ENCODE peak calls at places on chromosomes 7 and 10, in six cellular contexts. One of them, this sample, is unnamed.

GRCh38 chr7:25647872-25648271 is 419.6 kb upstream of the NPVF start:
- DNase-seq in HCT116: no peak
- DNase-seq in GM12878: no peak
- DNase-seq in H1: no peak
- DNase-seq in K562: no peak
- DNase-seq in HepG2: no peak
- DNase-seq in this sample: no peak

GRCh38 chr10:56346845-56347415 is 14.1 kb downstream of the ZWINT start:
- DNase-seq in HCT116: no peak
- DNase-seq in GM12878: no peak
- DNase-seq in H1: no peak
- DNase-seq in K562: no peak
- DNase-seq in HepG2: no peak
- DNase-seq in this sample: no peak

GRCh38 chr10:43231523-43232078 is 35.3 kb downstream of the RASGEF1A start:
- DNase-seq in HCT116: no peak
- DNase-seq in GM12878: no peak
- DNase-seq in H1: peak; percentile 45
- DNase-seq in K562: no peak
- DNase-seq in HepG2: no peak
- DNase-seq in this sample: no peak

GRCh38 chr7:34104992-34105391 is 199.7 kb downstream of the BMPER start:
- DNase-seq in HCT116: no peak
- DNase-seq in GM12878: no peak
- DNase-seq in H1: no peak
- DNase-seq in K562: no peak
- DNase-seq in HepG2: no peak
- DNase-seq in this sample: no peak

GRCh38 chr7:88226886-88227516 is 7.2 kb upstream of the SRI start:
- DNase-seq in HCT116: peak; percentile 68
- DNase-seq in GM12878: no peak
- DNase-seq in H1: no peak
- DNase-seq in K562: no peak
- DNase-seq in HepG2: peak; percentile 90
- DNase-seq in this sample: no peak

GRCh38 chr10:35059486-35059885 is 30.7 kb downstream of the CUL2 start:
- DNase-seq in HCT116: no peak
- DNase-seq in GM12878: no peak
- DNase-seq in H1: no peak
- DNase-seq in K562: no peak
- DNase-seq in HepG2: no peak
- DNase-seq in this sample: no peak

GRCh38 chr10:77287647-77288120 is 349.9 kb downstream of the KCNMA1 start:
- DNase-seq in HCT116: no peak
- DNase-seq in GM12878: no peak
- DNase-seq in H1: no peak
- DNase-seq in K562: no peak
- DNase-seq in HepG2: no peak
- DNase-seq in this sample: no peak

GRCh38 chr10:73995035-73995358 is 2.9 kb upstream of the VCL start:
- DNase-seq in HCT116: no peak
- DNase-seq in GM12878: no peak
- DNase-seq in H1: no peak
- DNase-seq in K562: no peak
- DNase-seq in HepG2: no peak
- DNase-seq in this sample: no peak

GRCh38 chr10:58651742-58652141 is 139.1 kb downstream of the BICC1 start:
- DNase-seq in HCT116: no peak
- DNase-seq in GM12878: no peak
- DNase-seq in H1: no peak
- DNase-seq in K562: no peak
- DNase-seq in HepG2: no peak
- DNase-seq in this sample: no peak

GRCh38 chr10:504806-505205 is 184.7 kb downstream of the DIP2C start:
- DNase-seq in HCT116: no peak
- DNase-seq in GM12878: no peak
- DNase-seq in H1: no peak
- DNase-seq in K562: no peak
- DNase-seq in HepG2: no peak
- DNase-seq in this sample: no peak

GRCh38 chr10:17683541-17683940 is 39.6 kb downstream of the STAM start:
- DNase-seq in HCT116: no peak
- DNase-seq in GM12878: no peak
- DNase-seq in H1: no peak
- DNase-seq in K562: no peak
- DNase-seq in HepG2: no peak
- DNase-seq in this sample: no peak

GRCh38 chr7:151917791-151918311 is 38.4 kb upstream of the GALNTL5 start:
- DNase-seq in HCT116: no peak
- DNase-seq in GM12878: no peak
- DNase-seq in H1: no peak
- DNase-seq in K562: no peak
- DNase-seq in HepG2: no peak
- DNase-seq in this sample: no peak

GRCh38 chr7:98802781-98803110 is 67.1 kb downstream of the TMEM130 start:
- DNase-seq in HCT116: no peak
- DNase-seq in GM12878: peak; percentile 79
- DNase-seq in H1: no peak
- DNase-seq in K562: no peak
- DNase-seq in HepG2: no peak
- DNase-seq in this sample: no peak

GRCh38 chr7:1493129-1493528 is 11.1 kb downstream of the INTS1 start:
- DNase-seq in HCT116: no peak
- DNase-seq in GM12878: no peak
- DNase-seq in H1: no peak
- DNase-seq in K562: peak; percentile 46
- DNase-seq in HepG2: no peak
- DNase-seq in this sample: no peak

GRCh38 chr7:28018446-28018845 is 162.1 kb downstream of the JAZF1 start:
- DNase-seq in HCT116: no peak
- DNase-seq in GM12878: no peak
- DNase-seq in H1: no peak
- DNase-seq in K562: no peak
- DNase-seq in HepG2: no peak
- DNase-seq in this sample: no peak

GRCh38 chr10:85548038-85548437 is 818.6 kb downstream of the GRID1 start:
- DNase-seq in HCT116: peak; percentile 52
- DNase-seq in GM12878: peak; percentile 35
- DNase-seq in H1: no peak
- DNase-seq in K562: no peak
- DNase-seq in HepG2: peak; percentile 16
- DNase-seq in this sample: no peak

GRCh38 chr10:78224602-78225001 is 190.9 kb downstream of the RPS24 start:
- DNase-seq in HCT116: no peak
- DNase-seq in GM12878: no peak
- DNase-seq in H1: no peak
- DNase-seq in K562: no peak
- DNase-seq in HepG2: no peak
- DNase-seq in this sample: no peak

GRCh38 chr7:129434846-129435318 is 650 bp downstream of the STRIP2 start:
- DNase-seq in HCT116: no peak
- DNase-seq in GM12878: no peak
- DNase-seq in H1: no peak
- DNase-seq in K562: peak; percentile 65
- DNase-seq in HepG2: peak; percentile 2
- DNase-seq in this sample: peak; percentile 23

GRCh38 chr7:39429421-39429820 is 136.8 kb upstream of the YAE1 start:
- DNase-seq in HCT116: no peak
- DNase-seq in GM12878: no peak
- DNase-seq in H1: no peak
- DNase-seq in K562: no peak
- DNase-seq in HepG2: no peak
- DNase-seq in this sample: no peak

GRCh38 chr7:12434012-12434642 is 30.5 kb upstream of the VWDE start:
- DNase-seq in HCT116: no peak
- DNase-seq in GM12878: no peak
- DNase-seq in H1: no peak
- DNase-seq in K562: no peak
- DNase-seq in HepG2: no peak
- DNase-seq in this sample: no peak

GRCh38 chr10:44756235-44756634 is 154.9 kb upstream of the TMEM72 start:
- DNase-seq in HCT116: no peak
- DNase-seq in GM12878: no peak
- DNase-seq in H1: no peak
- DNase-seq in K562: no peak
- DNase-seq in HepG2: no peak
- DNase-seq in this sample: no peak

GRCh38 chr7:46281071-46281470 is 360.0 kb upstream of the IGFBP3 start:
- DNase-seq in HCT116: no peak
- DNase-seq in GM12878: no peak
- DNase-seq in H1: no peak
- DNase-seq in K562: no peak
- DNase-seq in HepG2: no peak
- DNase-seq in this sample: no peak

GRCh38 chr10:103086799-103087198 is 106.3 kb downstream of the NT5C2 start:
- DNase-seq in HCT116: no peak
- DNase-seq in GM12878: no peak
- DNase-seq in H1: no peak
- DNase-seq in K562: no peak
- DNase-seq in HepG2: no peak
- DNase-seq in this sample: no peak

GRCh38 chr10:103083266-103083976 is 109.7 kb downstream of the NT5C2 start:
- DNase-seq in HCT116: no peak
- DNase-seq in GM12878: no peak
- DNase-seq in H1: no peak
- DNase-seq in K562: no peak
- DNase-seq in HepG2: peak; percentile 85
- DNase-seq in this sample: no peak

GRCh38 chr10:103086261-103086660 is 106.8 kb downstream of the NT5C2 start:
- DNase-seq in HCT116: no peak
- DNase-seq in GM12878: no peak
- DNase-seq in H1: no peak
- DNase-seq in K562: no peak
- DNase-seq in HepG2: no peak
- DNase-seq in this sample: no peak

GRCh38 chr10:103082683-103083082 is 110.4 kb downstream of the NT5C2 start:
- DNase-seq in HCT116: no peak
- DNase-seq in GM12878: no peak
- DNase-seq in H1: no peak
- DNase-seq in K562: no peak
- DNase-seq in HepG2: no peak
- DNase-seq in this sample: no peak

DNA sequence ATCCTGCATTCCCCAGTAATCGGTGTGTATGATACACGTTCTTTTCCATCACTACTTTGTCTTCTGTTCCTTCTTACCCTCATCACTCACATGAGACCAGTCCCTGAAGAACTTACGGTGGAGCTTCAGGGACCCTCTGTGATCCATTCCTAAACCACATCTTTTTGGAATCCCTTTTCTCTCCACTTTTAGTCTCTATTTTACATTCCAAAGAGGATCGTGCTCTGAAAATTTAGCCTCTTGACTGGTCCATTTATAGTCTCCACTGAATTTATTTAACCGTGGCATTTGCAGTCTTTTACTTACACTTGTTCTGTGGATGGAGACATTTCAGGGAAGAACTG is 109.1 kb downstream of the NT5C2 start:
- DNase-seq in HCT116: no peak
- DNase-seq in GM12878: no peak
- DNase-seq in H1: no peak
- DNase-seq in K562: no peak
- DNase-seq in HepG2: no peak
- DNase-seq in this sample: no peak
- TF ChIP-seq ZNF274 in HCT116: no peak
- TF ChIP-seq ZNF274 in GM12878: no peak
- TF ChIP-seq ZNF274 in H1: no peak
- TF ChIP-seq ZNF274 in K562: no peak
- TF ChIP-seq ZNF274 in HepG2: no peak
- TF ChIP-seq ZNF274 in this sample: no peak

GRCh38 chr10:21265622-21266021 is 259.9 kb downstream of the SKIDA1 start:
- DNase-seq in HCT116: no peak
- DNase-seq in GM12878: no peak
- DNase-seq in H1: no peak
- DNase-seq in K562: no peak
- DNase-seq in HepG2: peak; percentile 28
- DNase-seq in this sample: no peak
- TF ChIP-seq YY1 in HCT116: no peak
- TF ChIP-seq YY1 in GM12878: no peak
- TF ChIP-seq YY1 in H1: no peak
- TF ChIP-seq YY1 in K562: no peak
- TF ChIP-seq YY1 in HepG2: no peak
- TF ChIP-seq YY1 in this sample: no peak

GRCh38 chr7:112487457-112487856 is 6.7 kb downstream of the LSMEM1 start:
- DNase-seq in HCT116: no peak
- DNase-seq in GM12878: no peak
- DNase-seq in H1: no peak
- DNase-seq in K562: no peak
- DNase-seq in HepG2: no peak
- DNase-seq in this sample: no peak

GRCh38 chr7:112481337-112481736 is 546 bp downstream of the LSMEM1 start:
- DNase-seq in HCT116: no peak
- DNase-seq in GM12878: no peak
- DNase-seq in H1: no peak
- DNase-seq in K562: no peak
- DNase-seq in HepG2: no peak
- DNase-seq in this sample: no peak

GRCh38 chr7:112484671-112485097 is 3.9 kb downstream of the LSMEM1 start:
- DNase-seq in HCT116: peak; percentile 82
- DNase-seq in GM12878: no peak
- DNase-seq in H1: no peak
- DNase-seq in K562: no peak
- DNase-seq in HepG2: peak; percentile 68
- DNase-seq in this sample: no peak

GRCh38 chr7:112485766-112486165 is 5.0 kb downstream of the LSMEM1 start:
- DNase-seq in HCT116: no peak
- DNase-seq in GM12878: no peak
- DNase-seq in H1: no peak
- DNase-seq in K562: no peak
- DNase-seq in HepG2: no peak
- DNase-seq in this sample: no peak

GRCh38 chr7:112481833-112482669 is 1.3 kb downstream of the LSMEM1 start:
- DNase-seq in HCT116: peak; percentile 50
- DNase-seq in GM12878: no peak
- DNase-seq in H1: no peak
- DNase-seq in K562: no peak
- DNase-seq in HepG2: no peak
- DNase-seq in this sample: no peak
- TF ChIP-seq ZNF274 in HCT116: no peak
- TF ChIP-seq ZNF274 in GM12878: no peak
- TF ChIP-seq ZNF274 in H1: no peak
- TF ChIP-seq ZNF274 in K562: no peak
- TF ChIP-seq ZNF274 in HepG2: no peak
- TF ChIP-seq ZNF274 in this sample: no peak

GRCh38 chr7:155555116-155555695 is 8.8 kb upstream of the CNPY1 start:
- DNase-seq in HCT116: no peak
- DNase-seq in GM12878: no peak
- DNase-seq in H1: no peak
- DNase-seq in K562: no peak
- DNase-seq in HepG2: no peak
- DNase-seq in this sample: no peak

GRCh38 chr7:155551785-155552611 is 5.6 kb upstream of the CNPY1 start:
- DNase-seq in HCT116: no peak
- DNase-seq in GM12878: no peak
- DNase-seq in H1: no peak
- DNase-seq in K562: no peak
- DNase-seq in HepG2: no peak
- DNase-seq in this sample: no peak

GRCh38 chr7:155550916-155551315 is 4.6 kb upstream of the CNPY1 start:
- DNase-seq in HCT116: no peak
- DNase-seq in GM12878: no peak
- DNase-seq in H1: no peak
- DNase-seq in K562: no peak
- DNase-seq in HepG2: no peak
- DNase-seq in this sample: no peak

GRCh38 chr7:155556725-155557124 is 10.4 kb upstream of the CNPY1 start:
- DNase-seq in HCT116: no peak
- DNase-seq in GM12878: no peak
- DNase-seq in H1: no peak
- DNase-seq in K562: no peak
- DNase-seq in HepG2: no peak
- DNase-seq in this sample: no peak

GRCh38 chr7:155553871-155554270 is 7.5 kb upstream of the CNPY1 start:
- DNase-seq in HCT116: no peak
- DNase-seq in GM12878: no peak
- DNase-seq in H1: no peak
- DNase-seq in K562: no peak
- DNase-seq in HepG2: no peak
- DNase-seq in this sample: no peak
- TF ChIP-seq YY1 in HCT116: no peak
- TF ChIP-seq YY1 in GM12878: no peak
- TF ChIP-seq YY1 in H1: no peak
- TF ChIP-seq YY1 in K562: no peak
- TF ChIP-seq YY1 in HepG2: no peak
- TF ChIP-seq YY1 in this sample: no peak

This sample was measured in NT2/D1.